ENCODE peak calls at places on chromosomes 5 and 9, in nine cellular contexts. One of them, this sample, is unnamed.

GRCh38 chr9:121783523-121784507 is 132.4 kb downstream of the DAB2IP start:
- DNase-seq in K562: no peak
- DNase-seq in adrenal gland: peak; percentile 16
- DNase-seq in A549: no peak
- DNase-seq in heart left ventricle: peak; percentile 6
- DNase-seq in IMR-90: no peak
- DNase-seq in esophagus squamous epithelium: no peak
- DNase-seq in suprapubic skin: no peak
- DNase-seq in tibial nerve: no peak
- DNase-seq in this sample: no peak

GRCh38 chr5:76701298-76701697 is 14.6 kb upstream of the F2R start:
- DNase-seq in K562: no peak
- DNase-seq in adrenal gland: peak; percentile 36
- DNase-seq in A549: no peak
- DNase-seq in heart left ventricle: no peak
- DNase-seq in IMR-90: peak; percentile 92
- DNase-seq in esophagus squamous epithelium: no peak
- DNase-seq in suprapubic skin: no peak
- DNase-seq in tibial nerve: peak; percentile 41
- DNase-seq in this sample: no peak

GRCh38 chr9:117101003-117101402 is 313.9 kb downstream of the ASTN2 start:
- DNase-seq in K562: no peak
- DNase-seq in adrenal gland: no peak
- DNase-seq in A549: no peak
- DNase-seq in heart left ventricle: no peak
- DNase-seq in IMR-90: no peak
- DNase-seq in esophagus squamous epithelium: no peak
- DNase-seq in suprapubic skin: no peak
- DNase-seq in tibial nerve: no peak
- DNase-seq in this sample: no peak

GRCh38 chr5:55344392-55344992 is 36.7 kb downstream of the MTREX start:
- DNase-seq in K562: peak; percentile 66
- DNase-seq in adrenal gland: peak; percentile 57
- DNase-seq in A549: peak; percentile 21
- DNase-seq in heart left ventricle: peak; percentile 32
- DNase-seq in IMR-90: peak; percentile 70
- DNase-seq in esophagus squamous epithelium: no peak
- DNase-seq in suprapubic skin: no peak
- DNase-seq in tibial nerve: peak; percentile 74
- DNase-seq in this sample: no peak

GRCh38 chr9:73347720-73348119 is 196.1 kb downstream of the ANXA1 start:
- DNase-seq in K562: no peak
- DNase-seq in adrenal gland: no peak
- DNase-seq in A549: no peak
- DNase-seq in heart left ventricle: no peak
- DNase-seq in IMR-90: no peak
- DNase-seq in esophagus squamous epithelium: no peak
- DNase-seq in suprapubic skin: no peak
- DNase-seq in tibial nerve: no peak
- DNase-seq in this sample: no peak

GRCh38 chr5:151684690-151685361 is 1.9 kb downstream of the SPARC start:
- DNase-seq in K562: peak; percentile 56
- DNase-seq in adrenal gland: peak; percentile 58
- DNase-seq in A549: no peak
- DNase-seq in heart left ventricle: peak; percentile 73
- DNase-seq in IMR-90: peak; percentile 97
- DNase-seq in esophagus squamous epithelium: no peak
- DNase-seq in suprapubic skin: peak; percentile 80
- DNase-seq in tibial nerve: no peak
- DNase-seq in this sample: peak; percentile 38

GRCh38 chr5:123545506-123545905 is 33.5 kb downstream of the CSNK1G3 start:
- DNase-seq in K562: peak; percentile 45
- DNase-seq in adrenal gland: peak; percentile 22
- DNase-seq in A549: peak; percentile 6
- DNase-seq in heart left ventricle: no peak
- DNase-seq in IMR-90: no peak
- DNase-seq in esophagus squamous epithelium: no peak
- DNase-seq in suprapubic skin: no peak
- DNase-seq in tibial nerve: no peak
- DNase-seq in this sample: no peak

GRCh38 chr5:50922942-50923767 is 256.7 kb downstream of the PARP8 start:
- DNase-seq in K562: no peak
- DNase-seq in adrenal gland: no peak
- DNase-seq in A549: no peak
- DNase-seq in heart left ventricle: no peak
- DNase-seq in IMR-90: no peak
- DNase-seq in esophagus squamous epithelium: no peak
- DNase-seq in suprapubic skin: no peak
- DNase-seq in tibial nerve: no peak
- DNase-seq in this sample: no peak

GRCh38 chr9:34457266-34458012 is 931 bp downstream of the FAM219A start:
- DNase-seq in K562: peak; percentile 38
- DNase-seq in adrenal gland: peak; percentile 84
- DNase-seq in A549: peak; percentile 69
- DNase-seq in heart left ventricle: peak; percentile 86
- DNase-seq in IMR-90: peak; percentile 77
- DNase-seq in esophagus squamous epithelium: no peak
- DNase-seq in suprapubic skin: peak; percentile 81
- DNase-seq in tibial nerve: peak; percentile 43
- DNase-seq in this sample: peak; percentile 52

GRCh38 chr5:65873181-65873580 is 53.2 kb upstream of the ERBIN start:
- DNase-seq in K562: no peak
- DNase-seq in adrenal gland: no peak
- DNase-seq in A549: no peak
- DNase-seq in heart left ventricle: no peak
- DNase-seq in IMR-90: peak; percentile 42
- DNase-seq in esophagus squamous epithelium: no peak
- DNase-seq in suprapubic skin: no peak
- DNase-seq in tibial nerve: no peak
- DNase-seq in this sample: no peak

GRCh38 chr9:125660557-125660956 is 46.5 kb downstream of the MAPKAP1 start:
- DNase-seq in K562: no peak
- DNase-seq in adrenal gland: no peak
- DNase-seq in A549: no peak
- DNase-seq in heart left ventricle: no peak
- DNase-seq in IMR-90: no peak
- DNase-seq in esophagus squamous epithelium: no peak
- DNase-seq in suprapubic skin: no peak
- DNase-seq in tibial nerve: no peak
- DNase-seq in this sample: no peak

GRCh38 chr5:16465544-16466432 is at the start of gene ZNF622:
- DNase-seq in K562: peak; percentile 97
- DNase-seq in adrenal gland: peak; percentile 86
- DNase-seq in A549: peak; percentile 72
- DNase-seq in heart left ventricle: peak; percentile 91
- DNase-seq in IMR-90: peak; percentile 88
- DNase-seq in esophagus squamous epithelium: peak; percentile 54
- DNase-seq in suprapubic skin: peak; percentile 95
- DNase-seq in tibial nerve: peak; percentile 79
- DNase-seq in this sample: peak; percentile 68

GRCh38 chr5:62369039-62369438 is 34.7 kb downstream of the DIMT1 start:
- DNase-seq in K562: no peak
- DNase-seq in adrenal gland: no peak
- DNase-seq in A549: no peak
- DNase-seq in heart left ventricle: no peak
- DNase-seq in IMR-90: no peak
- DNase-seq in esophagus squamous epithelium: no peak
- DNase-seq in suprapubic skin: no peak
- DNase-seq in tibial nerve: no peak
- DNase-seq in this sample: no peak

GRCh38 chr9:126397056-126397455 is 70.4 kb downstream of the MVB12B start:
- DNase-seq in K562: no peak
- DNase-seq in adrenal gland: no peak
- DNase-seq in A549: peak; percentile 10
- DNase-seq in heart left ventricle: no peak
- DNase-seq in IMR-90: no peak
- DNase-seq in esophagus squamous epithelium: no peak
- DNase-seq in suprapubic skin: no peak
- DNase-seq in tibial nerve: no peak
- DNase-seq in this sample: no peak

GRCh38 chr5:179734536-179735164 is 2.0 kb downstream of the MAML1 start:
- DNase-seq in K562: peak; percentile 32
- DNase-seq in adrenal gland: no peak
- DNase-seq in A549: no peak
- DNase-seq in heart left ventricle: no peak
- DNase-seq in IMR-90: no peak
- DNase-seq in esophagus squamous epithelium: no peak
- DNase-seq in suprapubic skin: no peak
- DNase-seq in tibial nerve: no peak
- DNase-seq in this sample: no peak

GRCh38 chr5:132055808-132056609 is 4.4 kb upstream of the IL3 start:
- DNase-seq in K562: no peak
- DNase-seq in adrenal gland: peak; percentile 7
- DNase-seq in A549: no peak
- DNase-seq in heart left ventricle: no peak
- DNase-seq in IMR-90: no peak
- DNase-seq in esophagus squamous epithelium: no peak
- DNase-seq in suprapubic skin: peak; percentile 62
- DNase-seq in tibial nerve: no peak
- DNase-seq in this sample: no peak

GRCh38 chr9:129884220-129885017 is 49.2 kb downstream of the USP20 start:
- DNase-seq in K562: peak; percentile 100
- DNase-seq in adrenal gland: peak; percentile 84
- DNase-seq in A549: peak; percentile 76
- DNase-seq in heart left ventricle: peak; percentile 88
- DNase-seq in IMR-90: peak; percentile 71
- DNase-seq in esophagus squamous epithelium: peak; percentile 53
- DNase-seq in suprapubic skin: peak; percentile 93
- DNase-seq in tibial nerve: peak; percentile 75
- DNase-seq in this sample: peak; percentile 81
- TF ChIP-seq POLR2A in K562: no peak
- TF ChIP-seq POLR2A in adrenal gland: no peak
- TF ChIP-seq POLR2A in A549: peak; percentile 71
- TF ChIP-seq POLR2A in heart left ventricle: no peak
- TF ChIP-seq POLR2A in IMR-90: no peak
- TF ChIP-seq POLR2A in esophagus squamous epithelium: peak; percentile 84
- TF ChIP-seq POLR2A in suprapubic skin: no peak
- TF ChIP-seq POLR2A in tibial nerve: no peak
- TF ChIP-seq POLR2A in this sample: no peak

GRCh38 chr9:35657327-35658143 is at the start of gene RMRP:
- DNase-seq in K562: peak; percentile 98
- DNase-seq in adrenal gland: peak; percentile 97
- DNase-seq in A549: peak; percentile 98
- DNase-seq in heart left ventricle: peak; percentile 98
- DNase-seq in IMR-90: peak; percentile 100
- DNase-seq in esophagus squamous epithelium: peak; percentile 71
- DNase-seq in suprapubic skin: peak; percentile 98
- DNase-seq in tibial nerve: peak; percentile 82
- DNase-seq in this sample: peak; percentile 83
- TF ChIP-seq POLR2A in K562: peak; percentile 36
- TF ChIP-seq POLR2A in adrenal gland: no peak
- TF ChIP-seq POLR2A in A549: no peak
- TF ChIP-seq POLR2A in heart left ventricle: peak; percentile 31
- TF ChIP-seq POLR2A in IMR-90: no peak
- TF ChIP-seq POLR2A in esophagus squamous epithelium: peak; percentile 59
- TF ChIP-seq POLR2A in suprapubic skin: no peak
- TF ChIP-seq POLR2A in tibial nerve: peak; percentile 90
- TF ChIP-seq POLR2A in this sample: no peak

DNA sequence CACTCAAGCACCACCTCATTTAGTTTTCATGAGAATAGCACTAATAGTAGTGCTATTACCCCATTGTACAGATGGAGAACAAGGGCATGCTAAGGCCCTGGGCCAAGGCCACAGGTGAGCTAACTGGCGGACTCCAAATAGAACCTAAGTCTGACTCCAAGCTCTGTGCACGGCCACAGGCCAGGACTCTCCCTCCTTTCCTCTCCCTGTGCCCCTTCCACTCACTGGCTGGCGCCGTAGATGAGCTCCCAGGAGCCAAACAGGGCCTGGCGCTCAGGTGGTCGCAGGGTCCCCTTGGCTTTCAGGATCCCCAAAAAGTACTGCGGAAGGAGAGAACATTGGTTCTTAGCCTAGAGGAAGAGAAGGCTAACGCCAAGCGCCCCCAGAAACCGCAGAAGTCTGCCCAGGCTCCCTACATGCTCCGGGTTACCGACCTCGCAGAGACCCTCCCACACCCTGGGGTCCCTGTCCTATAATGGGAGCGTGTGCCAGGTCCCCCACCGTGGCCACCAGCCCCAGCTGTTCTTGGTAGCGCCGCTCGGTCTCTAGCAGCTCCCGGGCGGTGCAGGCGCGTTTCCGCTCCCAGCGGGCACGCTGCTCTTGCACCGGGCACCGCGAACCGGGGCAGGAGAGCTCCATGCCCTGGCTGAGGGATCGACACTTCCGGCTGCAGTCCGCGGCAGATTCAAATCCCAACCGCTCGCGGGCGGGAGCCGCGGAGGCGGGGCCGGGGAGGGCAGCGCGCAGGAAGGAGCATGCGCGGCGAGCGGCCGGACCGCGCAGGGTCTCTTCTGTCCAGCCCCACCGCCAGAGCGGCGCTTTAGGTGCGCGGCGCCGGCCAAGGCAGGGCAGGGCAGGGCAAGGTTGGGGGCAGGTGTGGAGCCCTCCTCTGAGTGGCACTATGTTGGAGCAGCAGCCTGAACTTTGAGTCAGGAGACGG is at the start of gene ARHGEF39:
- DNase-seq in K562: peak; percentile 88
- DNase-seq in adrenal gland: peak; percentile 83
- DNase-seq in A549: peak; percentile 94
- DNase-seq in heart left ventricle: peak; percentile 78
- DNase-seq in IMR-90: peak; percentile 68
- DNase-seq in esophagus squamous epithelium: no peak
- DNase-seq in suprapubic skin: peak; percentile 84
- DNase-seq in tibial nerve: peak; percentile 47
- DNase-seq in this sample: peak; percentile 76
- TF ChIP-seq POLR2A in K562: peak; percentile 83
- TF ChIP-seq POLR2A in adrenal gland: peak; percentile 35
- TF ChIP-seq POLR2A in A549: peak; percentile 65
- TF ChIP-seq POLR2A in heart left ventricle: peak; percentile 44
- TF ChIP-seq POLR2A in IMR-90: peak; percentile 24
- TF ChIP-seq POLR2A in esophagus squamous epithelium: no peak
- TF ChIP-seq POLR2A in suprapubic skin: no peak
- TF ChIP-seq POLR2A in tibial nerve: no peak
- TF ChIP-seq POLR2A in this sample: peak; percentile 60

GRCh38 chr5:173315495-173316352 is 12.5 kb downstream of the STC2 start:
- DNase-seq in K562: peak; percentile 31
- DNase-seq in adrenal gland: no peak
- DNase-seq in A549: no peak
- DNase-seq in heart left ventricle: peak; percentile 60
- DNase-seq in IMR-90: peak; percentile 91
- DNase-seq in esophagus squamous epithelium: no peak
- DNase-seq in suprapubic skin: peak; percentile 66
- DNase-seq in tibial nerve: no peak
- DNase-seq in this sample: no peak
- TF ChIP-seq POLR2A in K562: no peak
- TF ChIP-seq POLR2A in adrenal gland: no peak
- TF ChIP-seq POLR2A in A549: no peak
- TF ChIP-seq POLR2A in heart left ventricle: no peak
- TF ChIP-seq POLR2A in IMR-90: peak; percentile 61
- TF ChIP-seq POLR2A in esophagus squamous epithelium: no peak
- TF ChIP-seq POLR2A in suprapubic skin: no peak
- TF ChIP-seq POLR2A in tibial nerve: no peak
- TF ChIP-seq POLR2A in this sample: no peak